ENCODE peak calls at places on chromosome 9, in four cellular contexts. F, A, E and Q are unnamed samples.

GRCh38 chr9:135343733-135344522 is 135.7 kb upstream of the PPP1R26 start:
- DNase-seq in F (peak; percentile 3), A (peak; percentile 19), E (no peak), Q (peak; percentile 38)

GRCh38 chr9:33795819-33796218 is 458 bp downstream of the PRSS3 start:
- DNase-seq in A (no peak), F (no peak), E (no peak), Q (peak; percentile 53)

GRCh38 chr9:93576296-93577044 is at the start of gene PHF2:
- DNase-seq in E (no peak), F (no peak), A (no peak), Q (no peak)

GRCh38 chr9:129077236-129077635 is 3.7 kb upstream of the DOLPP1 start:
- DNase-seq in A (no peak), F (no peak), E (no peak), Q (no peak)

GRCh38 chr9:98158071-98158791 is 34.2 kb downstream of the CORO2A start:
- DNase-seq in F (no peak), A (no peak), E (no peak), Q (peak; percentile 16)

GRCh38 chr9:13175732-13176131 is 103.8 kb downstream of the MPDZ start:
- DNase-seq in E (no peak), A (peak; percentile 4), F (no peak), Q (no peak)

GRCh38 chr9:127153484-127153883 is 31.0 kb upstream of the ANGPTL2 start:
- DNase-seq in E (no peak), A (no peak), F (no peak), Q (no peak)

GRCh38 chr9:132241840-132242620 is 80.2 kb downstream of the NTNG2 start:
- DNase-seq in E (peak; percentile 38), F (no peak), A (no peak), Q (no peak)

GRCh38 chr9:71910602-71911060 is 362 bp downstream of the ABHD17B start:
- DNase-seq in A (no peak), F (no peak), E (no peak), Q (no peak)

GRCh38 chr9:92406506-92406905 is 2.1 kb upstream of the OGN start:
- DNase-seq in E (peak; percentile 18), F (no peak), A (no peak), Q (no peak)

GRCh38 chr9:125632321-125633115 is 74.5 kb downstream of the MAPKAP1 start:
- DNase-seq in E (no peak), F (no peak), A (no peak), Q (no peak)

GRCh38 chr9:109121218-109121796 is 1.6 kb upstream of the TMEM245 start:
- DNase-seq in A (no peak), F (no peak), E (no peak), Q (no peak)

GRCh38 chr9:125189011-125189360 is 617 bp downstream of the PPP6C start:
- DNase-seq in A (no peak), F (no peak), E (peak; percentile 6), Q (peak; percentile 4)

GRCh38 chr9:127771570-127772189 is 6.8 kb downstream of the SH2D3C start:
- DNase-seq in F (no peak), A (no peak), E (no peak), Q (no peak)

GRCh38 chr9:82565188-82565966 is 497.6 kb downstream of the RASEF start:
- DNase-seq in A (no peak), F (no peak), E (no peak), Q (no peak)

GRCh38 chr9:107637421-107638420 is 148.2 kb upstream of the KLF4 start:
- DNase-seq in E (no peak), A (peak; percentile 96), F (peak; percentile 87), Q (no peak)

GRCh38 chr9:37178742-37179141 is 58.4 kb downstream of the ZCCHC7 start:
- DNase-seq in A (no peak), E (no peak), F (no peak), Q (no peak)

GRCh38 chr9:121744687-121745395 is 93.4 kb downstream of the DAB2IP start:
- DNase-seq in E (no peak), A (no peak), F (no peak), Q (no peak)

GRCh38 chr9:99511723-99512122 is 289.6 kb downstream of the SEC61B start:
- DNase-seq in E (no peak), A (no peak), F (peak; percentile 6), Q (no peak)

GRCh38 chr9:89661391-89661949 is 56.7 kb downstream of the GADD45G start:
- DNase-seq in F (no peak), A (no peak), E (no peak), Q (no peak)

GRCh38 chr9:133534346-133535284 is at the start of gene ADAMTSL2:
- DNase-seq in A (peak; percentile 50), F (peak; percentile 45), E (peak; percentile 41), Q (no peak)

GRCh38 chr9:90441814-90442213 is 200.8 kb downstream of the DIRAS2 start:
- DNase-seq in F (no peak), A (no peak), E (no peak), Q (no peak)

GRCh38 chr9:34558341-34558740 is 31.2 kb downstream of the CNTFR start:
- DNase-seq in E (no peak), F (no peak), A (no peak), Q (no peak)

GRCh38 chr9:128214571-128215490 is 11.7 kb downstream of the DNM1 start:
- DNase-seq in A (peak; percentile 32), F (no peak), E (no peak), Q (no peak)

GRCh38 chr9:85332487-85332886 is 409.3 kb downstream of the AGTPBP1 start:
- DNase-seq in E (no peak), F (no peak), A (no peak), Q (peak; percentile 17)

GRCh38 chr9:95447660-95448420 is 68.9 kb downstream of the PTCH1 start:
- DNase-seq in A (no peak), F (no peak), E (no peak), Q (no peak)

GRCh38 chr9:137136926-137137607 is 1.9 kb upstream of the GRIN1 start:
- DNase-seq in A (no peak), E (no peak), F (peak; percentile 39), Q (no peak)

GRCh38 chr9:123460091-123460490 is 104.1 kb downstream of the CRB2 start:
- DNase-seq in A (no peak), F (peak; percentile 6), E (no peak), Q (no peak)

GRCh38 chr9:127803507-127804352 is 1.0 kb downstream of the FPGS start:
- DNase-seq in F (peak; percentile 68), A (peak; percentile 39), E (no peak), Q (peak; percentile 95)

GRCh38 chr9:105503873-105504272 is 54.1 kb upstream of the FKTN start:
- DNase-seq in A (peak; percentile 21), E (no peak), F (peak; percentile 10), Q (peak; percentile 5)

GRCh38 chr9:36798350-36799065 is 225.8 kb downstream of the MELK start:
- DNase-seq in E (no peak), A (no peak), F (peak; percentile 31), Q (peak; percentile 49)